ENCODE peak calls at places on chromosomes 12 and 14, in six cellular contexts. V, H, E, B, S and K are unnamed samples.

GRCh38 chr12:105852958-105853357 is 285.8 kb downstream of the NUAK1 start:
- DNase-seq in V (no peak), H (no peak), E (no peak), B (no peak), S (no peak), K (no peak)

GRCh38 chr12:76074701-76075336 is 9.7 kb downstream of the NAP1L1 start:
- DNase-seq in V (no peak), H (no peak), E (no peak), B (no peak), S (peak; percentile 32), K (no peak)

GRCh38 chr12:75738486-75738885 is 227.1 kb upstream of the KRR1 start:
- DNase-seq in V (no peak), H (no peak), E (no peak), B (no peak), S (no peak), K (no peak)

GRCh38 chr14:35594616-35595015 is 60.7 kb downstream of the INSM2 start:
- DNase-seq in V (no peak), H (no peak), E (no peak), B (no peak), S (no peak), K (no peak)

GRCh38 chr12:20154060-20154459 is 214.3 kb upstream of the PDE3A start:
- DNase-seq in V (no peak), H (no peak), E (no peak), B (no peak), S (no peak), K (no peak)

GRCh38 chr14:102925646-102926045 is 3.2 kb downstream of the AMN start:
- DNase-seq in V (no peak), H (no peak), E (no peak), B (no peak), S (no peak), K (no peak)

GRCh38 chr12:22410497-22410896 is 76.0 kb upstream of the ST8SIA1 start:
- DNase-seq in V (no peak), H (no peak), E (no peak), B (no peak), S (no peak), K (no peak)

GRCh38 chr12:3538691-3539030 is 47.7 kb downstream of the PRMT8 start:
- DNase-seq in V (no peak), H (no peak), E (peak; percentile 50), B (no peak), S (no peak), K (no peak)

GRCh38 chr12:2769866-2770533 is 24.8 kb upstream of the FKBP4 start:
- DNase-seq in V (no peak), H (no peak), E (no peak), B (no peak), S (no peak), K (no peak)

GRCh38 chr12:67633708-67634107 is 14.8 kb upstream of the DYRK2 start:
- DNase-seq in V (no peak), H (no peak), E (no peak), B (no peak), S (peak; percentile 48), K (no peak)

GRCh38 chr12:92827836-92828431 is 101.2 kb downstream of the EEA1 start:
- DNase-seq in V (peak; percentile 21), H (no peak), E (peak; percentile 22), B (no peak), S (peak; percentile 71), K (no peak)

GRCh38 chr12:132568301-132568700 is 42.1 kb downstream of the LRCOL1 start:
- DNase-seq in V (no peak), H (no peak), E (no peak), B (no peak), S (no peak), K (no peak)

GRCh38 chr14:80364274-80364673 is 153.0 kb upstream of the DIO2 start:
- DNase-seq in V (no peak), H (no peak), E (peak; percentile 51), B (no peak), S (peak; percentile 39), K (no peak)

GRCh38 chr14:55881577-55882241 is 236.5 kb upstream of the PELI2 start:
- DNase-seq in V (no peak), H (no peak), E (no peak), B (no peak), S (no peak), K (no peak)

GRCh38 chr12:39814626-39815025 is 195.0 kb upstream of the ABCD2 start:
- DNase-seq in V (no peak), H (no peak), E (no peak), B (no peak), S (no peak), K (no peak)